ENCODE peak calls at places on chromosomes 7 and 10, in five cellular contexts. V is cardiac muscle cell, N is SK-N-SH, R is A549, U is progenitor cell of endocrine pancreas. E is an unnamed sample.

GRCh38 chr10:25261571-25261970 is 86.8 kb downstream of the GPR158 start:
- DNase-seq in V (no peak), N (no peak), R (no peak), U (no peak), E (no peak)

GRCh38 chr7:51034531-51035264 is 252.0 kb upstream of the GRB10 start:
- DNase-seq in V (no peak), N (no peak), R (peak; percentile 27), U (no peak), E (no peak)

GRCh38 chr10:100993986-100994708 is 5.5 kb upstream of the LZTS2 start:
- DNase-seq in V (peak; percentile 48), N (peak; percentile 70), R (peak; percentile 54), U (no peak), E (no peak)

GRCh38 chr10:124186956-124187355 is 93.6 kb upstream of the CHST15 start:
- DNase-seq in V (no peak), N (no peak), R (no peak), U (no peak), E (no peak)

GRCh38 chr10:102633848-102634247 is 10.4 kb upstream of the TRIM8 start:
- DNase-seq in V (no peak), N (no peak), R (no peak), U (no peak), E (no peak)

GRCh38 chr7:105512415-105512814 is 9.7 kb downstream of the PUS7 start:
- DNase-seq in V (no peak), N (no peak), R (no peak), U (no peak), E (no peak)

GRCh38 chr10:1063232-1063862 is 7.2 kb downstream of the WDR37 start:
- DNase-seq in V (no peak), N (no peak), R (no peak), U (no peak), E (no peak)

GRCh38 chr10:128629111-128630096 is 503.2 kb upstream of the MKI67 start:
- DNase-seq in V (no peak), N (no peak), R (peak; percentile 30), U (no peak), E (no peak)

GRCh38 chr7:50728184-50728583 is 54.5 kb downstream of the GRB10 start:
- DNase-seq in V (no peak), N (no peak), R (no peak), U (no peak), E (no peak)

GRCh38 chr10:16429539-16429938 is 7.3 kb upstream of the PTER start:
- DNase-seq in V (no peak), N (no peak), R (no peak), U (no peak), E (no peak)

GRCh38 chr10:115979576-115979975 is 293.4 kb downstream of the GFRA1 start:
- DNase-seq in V (no peak), N (no peak), R (no peak), U (no peak), E (no peak)

GRCh38 chr7:155644178-155644970 is at the start of gene RBM33:
- DNase-seq in V (peak; percentile 90), N (peak; percentile 96), R (peak; percentile 93), U (peak; percentile 67), E (peak; percentile 80)
- TF ChIP-seq CTCF in V (no peak), N (no peak), R (no peak), U (no peak), E (no peak)

GRCh38 chr7:107967420-107967819 is 35.5 kb downstream of the LAMB1 start:
- DNase-seq in V (no peak), N (no peak), R (no peak), U (no peak), E (no peak)

GRCh38 chr7:107968449-107968848 is 34.5 kb downstream of the LAMB1 start:
- DNase-seq in V (no peak), N (no peak), R (no peak), U (no peak), E (no peak)

GRCh38 chr7:107969856-107970255 is 33.1 kb downstream of the LAMB1 start:
- DNase-seq in V (no peak), N (no peak), R (no peak), U (no peak), E (no peak)

GRCh38 chr7:107964510-107964909 is 38.5 kb downstream of the LAMB1 start:
- DNase-seq in V (no peak), N (no peak), R (no peak), U (no peak), E (no peak)

GRCh38 chr7:107966701-107967100 is 36.3 kb downstream of the LAMB1 start:
- DNase-seq in V (peak; percentile 74), N (no peak), R (peak; percentile 56), U (no peak), E (no peak)
- TF ChIP-seq CTCF in V (no peak), N (peak; percentile 11), R (no peak), U (no peak), E (no peak)

DNA sequence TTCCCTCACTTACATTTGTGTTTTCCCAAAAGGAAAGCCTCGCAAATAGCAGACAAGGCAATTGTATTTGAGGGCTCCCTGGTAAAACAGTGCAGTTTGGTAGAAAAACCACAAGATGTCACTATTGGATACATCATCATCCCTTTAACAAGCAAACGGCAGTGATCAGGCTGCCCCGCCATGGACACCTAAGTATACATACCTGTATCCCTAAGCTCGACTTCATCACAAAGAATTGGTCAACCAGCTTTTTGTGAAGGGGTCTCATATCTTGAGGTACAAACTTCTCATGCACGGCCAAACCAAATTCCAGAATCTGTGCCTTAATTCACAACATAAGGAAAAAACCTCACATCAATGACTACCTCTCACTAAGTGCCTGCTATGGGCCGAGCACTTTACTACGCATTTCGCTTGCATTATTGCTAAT is 179.5 kb upstream of the IMMP2L start:
- DNase-seq in V (peak; percentile 71), N (peak; percentile 79), R (peak; percentile 82), U (peak; percentile 17), E (peak; percentile 40)
- TF ChIP-seq CTCF in V (peak; percentile 71), N (peak; percentile 92), R (peak; percentile 89), U (peak; percentile 79), E (peak; percentile 67)

GRCh38 chr7:37431413-37431812 is 17.3 kb downstream of the ELMO1 start:
- DNase-seq in V (no peak), N (no peak), R (no peak), U (no peak), E (no peak)

GRCh38 chr7:37432240-37432917 is 16.3 kb downstream of the ELMO1 start:
- DNase-seq in V (no peak), N (no peak), R (no peak), U (no peak), E (no peak)

GRCh38 chr7:37435156-37435555 is 13.5 kb downstream of the ELMO1 start:
- DNase-seq in V (no peak), N (no peak), R (no peak), U (no peak), E (no peak)

GRCh38 chr7:37430644-37431043 is 18.0 kb downstream of the ELMO1 start:
- DNase-seq in V (no peak), N (no peak), R (no peak), U (no peak), E (no peak)

GRCh38 chr7:37433166-37433565 is 15.5 kb downstream of the ELMO1 start:
- DNase-seq in V (peak; percentile 40), N (no peak), R (peak; percentile 18), U (no peak), E (no peak)
- TF ChIP-seq CTCF in V (no peak), N (no peak), R (peak; percentile 9), U (peak; percentile 38), E (no peak)

GRCh38 chr7:45217358-45217757 is 59.8 kb downstream of the RAMP3 start:
- DNase-seq in V (peak; percentile 29), N (peak; percentile 65), R (peak; percentile 38), U (no peak), E (no peak)
- TF ChIP-seq CTCF in V (peak; percentile 52), N (peak; percentile 41), R (peak; percentile 25), U (peak; percentile 63), E (no peak)

DNA sequence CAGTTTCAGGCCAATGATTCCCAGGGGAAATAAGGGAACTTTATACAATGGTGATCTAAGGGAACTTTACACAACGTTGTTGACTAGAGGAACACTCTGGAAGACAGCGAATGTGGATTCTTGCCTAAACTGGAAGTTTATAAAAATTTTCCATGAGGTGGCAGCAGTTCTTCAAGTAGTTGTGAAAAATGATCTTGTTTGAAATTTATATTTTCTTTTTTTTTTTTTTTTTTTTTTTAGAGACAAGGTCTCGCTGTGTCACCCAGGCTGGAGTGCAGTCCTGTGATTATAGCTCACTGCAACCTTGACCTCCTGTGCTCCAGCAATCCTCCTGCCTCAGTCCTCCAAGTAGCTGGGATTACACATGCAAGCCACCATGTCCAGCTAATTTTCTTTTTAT is 32.1 kb upstream of the GTF2I start:
- DNase-seq in V (no peak), N (no peak), R (peak; percentile 53), U (no peak), E (no peak)
- TF ChIP-seq CTCF in V (peak; percentile 30), N (peak; percentile 51), R (peak; percentile 46), U (no peak), E (no peak)

E was measured in glutamatergic neuron.